ENCODE peak calls at places on chromosomes 6 and 20, in seven cellular contexts. L is NCI-H2107; U is endothelial cell; G is activated naive CD8-positive, alpha-beta T cell treated with anti-CD3 and anti-CD28 coated beads, Interleukin-2, amount 50 U/mL, for 24 hours; T is GOT3; E is tibial artery; R is mesendoderm. C is an unnamed sample.

GRCh38 chr20:31707994-31708744 is 14.5 kb downstream of the BCL2L1 start:
- DNase-seq in L (peak), U (no peak), G (no peak), T (no peak), E (peak), R (no peak), C (no peak)

GRCh38 chr20:49288784-49289696 is 11.2 kb upstream of the ZNFX1 start:
- DNase-seq in L (no peak), U (no peak), G (no peak), T (no peak), E (no peak), R (peak), C (no peak)

GRCh38 chr20:53077373-53078205 is 105.4 kb downstream of the TSHZ2 start:
- DNase-seq in L (no peak), U (no peak), G (peak), T (no peak), E (no peak), R (no peak), C (no peak)

GRCh38 chr6:82270791-82271392 is 23.3 kb upstream of the IBTK start:
- DNase-seq in L (no peak), U (no peak), G (no peak), T (no peak), E (no peak), R (peak), C (peak)

GRCh38 chr20:23369424-23369823 is 7.4 kb downstream of the GZF1 start:
- DNase-seq in L (no peak), U (no peak), G (no peak), T (no peak), E (no peak), R (no peak), C (no peak)

GRCh38 chr6:123323419-123324329 is 313.1 kb downstream of the TRDN start:
- DNase-seq in L (no peak), U (no peak), G (no peak), T (no peak), E (no peak), R (no peak), C (no peak)

GRCh38 chr20:41865938-41866337 is 247.8 kb upstream of the CHD6 start:
- DNase-seq in L (no peak), U (no peak), G (no peak), T (no peak), E (no peak), R (no peak), C (no peak)

GRCh38 chr6:138107752-138108592 is 753 bp upstream of the PERP start:
- DNase-seq in L (no peak), U (no peak), G (peak), T (no peak), E (no peak), R (peak), C (peak)

C was measured in GM13976.